ENCODE peak calls at places on chromosome 18, in six cellular contexts. Q is K562, Y is H1, D is HepG2, R is HCT116, A is GM12878. F is an unnamed sample.

GRCh38 chr18:13611058-13611615 is 115.2 kb downstream of the FAM210A start:
- DNase-seq in Q (no peak), D (no peak), R (no peak), Y (no peak), A (no peak), F (peak)

GRCh38 chr18:10856146-10856545 is 293.2 kb downstream of the PIEZO2 start:
- DNase-seq in A (no peak), Y (no peak), R (no peak), Q (no peak), D (no peak), F (no peak)

GRCh38 chr18:10490401-10491289 is 35.2 kb upstream of the NAPG start:
- DNase-seq in Q (peak), A (peak), D (peak), Y (peak), R (peak), F (no peak)

GRCh38 chr18:59865241-59865986 is 34.4 kb upstream of the PMAIP1 start:
- DNase-seq in Y (no peak), R (no peak), A (no peak), D (no peak), Q (no peak), F (no peak)

GRCh38 chr18:50051288-50051687 is 143.7 kb downstream of the MYO5B start:
- DNase-seq in A (no peak), D (peak), Y (no peak), R (no peak), Q (peak), F (no peak)

GRCh38 chr18:41989508-41989907 is 34.5 kb downstream of the PIK3C3 start:
- DNase-seq in R (no peak), D (no peak), A (no peak), Y (no peak), Q (no peak), F (no peak)

GRCh38 chr18:41906528-41907256 is 48.3 kb upstream of the PIK3C3 start:
- DNase-seq in Q (peak), A (peak), D (peak), Y (no peak), R (peak), F (peak)

GRCh38 chr18:77019641-77020040 is 112.9 kb downstream of the MBP start:
- DNase-seq in Y (no peak), R (no peak), D (no peak), A (no peak), Q (no peak), F (no peak)

GRCh38 chr18:10346786-10347415 is 107.5 kb upstream of the APCDD1 start:
- DNase-seq in R (no peak), Y (no peak), D (no peak), Q (no peak), A (no peak), F (no peak)

GRCh38 chr18:58253871-58254270 is 209.8 kb downstream of the NEDD4L start:
- DNase-seq in R (no peak), Y (no peak), A (no peak), Q (no peak), D (no peak), F (no peak)

GRCh38 chr18:9092665-9093064 is 9.8 kb upstream of the NDUFV2 start:
- DNase-seq in Q (no peak), A (no peak), R (no peak), D (peak), Y (no peak), F (peak)

GRCh38 chr18:78510636-78511035 is 469.0 kb upstream of the SALL3 start:
- DNase-seq in Q (no peak), D (no peak), R (no peak), Y (no peak), A (no peak), F (no peak)

GRCh38 chr18:2847341-2848144 is 737 bp downstream of the EMILIN2 start:
- DNase-seq in D (no peak), A (no peak), Y (peak), R (no peak), Q (peak), F (no peak)

GRCh38 chr18:63185979-63186378 is 133.6 kb downstream of the BCL2 start:
- DNase-seq in Q (no peak), Y (no peak), A (no peak), D (no peak), R (no peak), F (no peak)

GRCh38 chr18:24114924-24115549 is 23.8 kb upstream of the CABYR start:
- DNase-seq in Q (no peak), Y (no peak), R (no peak), D (peak), A (no peak), F (no peak)

GRCh38 chr18:74064510-74064909 is 83.1 kb downstream of the FBXO15 start:
- DNase-seq in A (no peak), Q (no peak), Y (no peak), D (no peak), R (no peak), F (no peak)

GRCh38 chr18:48955528-48956261 is 4.9 kb upstream of the SMAD7 start:
- DNase-seq in Y (no peak), A (no peak), R (no peak), D (no peak), Q (no peak), F (peak)

GRCh38 chr18:32577561-32577960 is 106.9 kb upstream of the GAREM1 start:
- DNase-seq in R (no peak), Y (no peak), Q (no peak), D (no peak), A (no peak), F (no peak)

GRCh38 chr18:32576296-32576916 is 105.7 kb upstream of the GAREM1 start:
- DNase-seq in Y (no peak), R (no peak), D (peak), Q (no peak), A (no peak), F (peak)
- TF ChIP-seq MAX in Y (no peak), R (no peak), D (no peak), Q (no peak), A (no peak), F (no peak)

GRCh38 chr18:36893227-36893626 is 64.3 kb downstream of the KIAA1328 start:
- DNase-seq in Y (no peak), D (no peak), R (no peak), A (no peak), Q (no peak), F (no peak)
- H3K4me3 ChIP-seq in Y (no peak), D (no peak), R (no peak), A (no peak), Q (no peak), F (no peak)

GRCh38 chr18:26654173-26655009 is 106.0 kb upstream of the KCTD1 start:
- DNase-seq in Q (no peak), Y (no peak), A (no peak), R (no peak), D (no peak), F (peak)
- TF ChIP-seq EZH2 in Q (no peak), Y (no peak), A (peak), R (no peak), D (no peak), F (no peak)

GRCh38 chr18:7457276-7457675 is 109.8 kb upstream of the PTPRM start:
- DNase-seq in Q (no peak), Y (no peak), D (no peak), R (no peak), A (no peak), F (no peak)

GRCh38 chr18:7447629-7448028 is 119.5 kb upstream of the PTPRM start:
- DNase-seq in Y (no peak), Q (no peak), A (no peak), D (no peak), R (no peak), F (no peak)

GRCh38 chr18:7454429-7454828 is 112.7 kb upstream of the PTPRM start:
- DNase-seq in Q (no peak), Y (no peak), R (no peak), A (no peak), D (no peak), F (no peak)

GRCh38 chr18:7452331-7452730 is 114.8 kb upstream of the PTPRM start:
- DNase-seq in D (peak), R (peak), A (no peak), Y (peak), Q (peak), F (peak)
- TF ChIP-seq MAX in D (no peak), R (no peak), A (no peak), Y (no peak), Q (no peak), F (no peak)

GRCh38 chr18:45974088-45974536 is 7.0 kb upstream of the EPG5 start:
- DNase-seq in Y (no peak), R (peak), D (peak), A (peak), Q (peak), F (peak)
- H3K4me3 ChIP-seq in Y (no peak), R (peak), D (no peak), A (no peak), Q (no peak), F (no peak)

GRCh38 chr18:11908182-11909080 is at the start of gene MPPE1:
- DNase-seq in R (peak), D (peak), Q (peak), A (peak), Y (peak), F (peak)
- TF ChIP-seq EZH2 in R (no peak), D (no peak), Q (no peak), A (no peak), Y (peak), F (no peak)

DNA sequence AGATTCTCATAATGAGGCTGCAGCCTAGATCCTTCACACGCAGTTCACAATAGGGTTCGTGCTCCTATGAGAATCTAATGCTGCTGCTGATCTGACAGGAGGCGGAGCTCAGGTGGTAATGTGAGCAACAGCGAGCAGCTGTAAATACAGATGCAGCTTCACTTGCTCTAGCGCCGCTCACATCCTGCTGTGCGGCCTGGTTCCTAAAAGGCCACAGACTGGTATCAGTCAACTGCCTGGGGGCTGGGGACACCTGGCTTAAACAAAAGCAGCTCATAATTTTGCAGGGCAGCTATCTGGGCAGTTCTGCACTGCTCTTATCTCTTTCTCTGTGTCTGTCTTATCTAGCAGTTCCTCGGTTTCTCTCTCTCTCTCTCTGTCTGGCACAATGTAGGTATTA is 20.4 kb upstream of the CD226 start:
- DNase-seq in Q (no peak), D (no peak), Y (no peak), A (no peak), R (no peak), F (no peak)
- TF ChIP-seq MAX in Q (no peak), D (no peak), Y (no peak), A (no peak), R (no peak), F (no peak)

GRCh38 chr18:37242091-37242490 is 323.5 kb downstream of the CELF4 start:
- DNase-seq in Y (no peak), Q (no peak), R (no peak), A (no peak), D (no peak), F (no peak)

GRCh38 chr18:37247499-37248161 is 318.0 kb downstream of the CELF4 start:
- DNase-seq in R (no peak), Y (no peak), D (no peak), Q (no peak), A (no peak), F (no peak)

GRCh38 chr18:37243756-37244155 is 321.8 kb downstream of the CELF4 start:
- DNase-seq in Q (no peak), A (no peak), D (no peak), Y (peak), R (no peak), F (no peak)

GRCh38 chr18:37246779-37247340 is 318.7 kb downstream of the CELF4 start:
- DNase-seq in A (no peak), R (no peak), Q (no peak), Y (no peak), D (no peak), F (no peak)

GRCh38 chr18:37244618-37245017 is 321.0 kb downstream of the CELF4 start:
- DNase-seq in Q (no peak), A (no peak), R (no peak), Y (no peak), D (no peak), F (no peak)
- H3K4me3 ChIP-seq in Q (no peak), A (no peak), R (no peak), Y (no peak), D (no peak), F (no peak)

GRCh38 chr18:4450065-4450676 is 4.9 kb downstream of the DLGAP1 start:
- DNase-seq in R (no peak), Q (no peak), Y (no peak), A (no peak), D (no peak), F (no peak)

GRCh38 chr18:4453712-4454547 is 1.2 kb downstream of the DLGAP1 start:
- DNase-seq in D (no peak), Y (peak), A (no peak), Q (no peak), R (no peak), F (no peak)

GRCh38 chr18:4454548-4455112 is 477 bp downstream of the DLGAP1 start:
- DNase-seq in Y (peak), R (no peak), Q (no peak), A (no peak), D (no peak), F (no peak)

DNA sequence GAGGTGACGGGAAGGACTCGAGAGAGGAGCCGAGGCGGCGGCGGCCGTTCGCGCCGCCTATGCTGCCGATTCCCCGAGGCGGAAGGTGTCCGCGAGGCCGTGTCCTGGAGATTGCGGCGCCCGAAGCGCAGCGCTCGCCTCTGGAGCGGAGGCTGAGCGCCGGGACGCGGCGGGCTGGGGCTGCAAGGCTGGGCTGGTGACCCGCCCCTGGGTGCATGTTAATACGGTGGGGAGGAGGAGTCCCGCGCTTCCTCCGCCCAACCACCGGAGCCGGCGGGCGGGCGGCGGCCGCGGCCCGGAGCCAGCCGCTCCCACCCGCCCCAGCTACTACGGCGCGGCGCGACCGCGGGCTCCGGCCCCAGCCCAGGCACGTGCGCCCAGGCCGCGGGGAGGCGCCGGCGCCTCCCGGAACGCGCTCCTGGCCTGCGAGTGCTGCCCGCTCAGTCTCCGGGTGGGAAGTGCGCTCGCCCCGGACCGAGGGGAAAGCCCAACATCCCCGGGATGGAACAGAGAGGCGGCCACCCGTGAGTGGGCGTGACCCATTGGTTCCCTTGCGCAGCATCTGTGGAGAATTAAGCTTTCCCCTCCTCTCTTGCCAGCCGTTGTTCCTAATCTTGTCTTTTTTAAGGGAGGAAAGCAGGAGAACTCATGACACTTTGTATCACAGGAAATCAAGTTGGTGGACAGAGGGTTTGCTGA is at the start of gene DLGAP1:
- DNase-seq in R (no peak), A (no peak), Q (no peak), D (peak), Y (no peak), F (no peak)
- TF ChIP-seq EZH2 in R (no peak), A (no peak), Q (no peak), D (no peak), Y (no peak), F (peak)